ENCODE peak calls at places on chromosomes 1 and 21, in eight cellular contexts. I, O, S, C, A, L, U and Z are unnamed samples.

GRCh38 chr1:3858231-3858981 is 1.1 kb downstream of the DFFB start:
- DNase-seq in O (no peak), U (peak), I (peak), L (peak), A (peak), S (peak), C (no peak), Z (peak)

GRCh38 chr1:240831922-240832321 is 220.0 kb upstream of the GREM2 start:
- DNase-seq in L (peak), I (no peak), O (no peak), C (no peak), S (no peak), A (peak), U (no peak), Z (no peak)

GRCh38 chr21:35149698-35150097 is 100.6 kb upstream of the RUNX1 start:
- DNase-seq in L (peak), I (no peak), U (no peak), S (no peak), C (no peak), O (no peak), A (peak), Z (no peak)

GRCh38 chr1:26861286-26861701 is 1.7 kb upstream of the SFN start:
- DNase-seq in I (no peak), U (no peak), O (peak), S (peak), L (peak), C (no peak), A (peak), Z (no peak)

GRCh38 chr1:29673669-29674624 is 437.6 kb downstream of the PTPRU start:
- DNase-seq in A (peak), O (no peak), U (no peak), C (no peak), L (no peak), S (no peak), I (no peak), Z (no peak)

GRCh38 chr21:22536511-22536910 is 1538.3 kb downstream of the NCAM2 start:
- DNase-seq in U (peak), I (no peak), A (peak), S (no peak), L (peak), C (no peak), O (no peak), Z (no peak)

GRCh38 chr1:67838180-67838912 is 5.1 kb upstream of the GNG12 start:
- DNase-seq in O (no peak), A (no peak), U (no peak), C (no peak), L (peak), I (peak), S (no peak), Z (no peak)

GRCh38 chr1:8985915-8986813 is 40.1 kb downstream of the SLC2A7 start:
- DNase-seq in L (peak), C (no peak), U (peak), A (peak), I (no peak), O (peak), S (no peak), Z (no peak)

GRCh38 chr1:231973840-231974239 is 347.2 kb downstream of the DISC1 start:
- DNase-seq in S (no peak), C (no peak), I (no peak), O (no peak), A (no peak), U (no peak), L (no peak), Z (no peak)

GRCh38 chr1:9331558-9332346 is 39.1 kb downstream of the SPSB1 start:
- DNase-seq in L (peak), I (no peak), U (no peak), C (no peak), A (no peak), S (no peak), O (peak), Z (no peak)

GRCh38 chr21:33642896-33643657 is 776 bp downstream of the ITSN1 start:
- DNase-seq in O (no peak), I (peak), C (peak), L (peak), S (peak), A (peak), U (peak), Z (peak)

GRCh38 chr1:46333300-46334029 is 7.1 kb upstream of the NSUN4 start:
- DNase-seq in L (peak), A (peak), O (peak), I (peak), C (peak), U (peak), S (peak), Z (peak)

GRCh38 chr1:17569200-17570139 is 30.0 kb downstream of the ARHGEF10L start:
- DNase-seq in I (peak), A (peak), O (peak), L (peak), U (no peak), C (no peak), S (no peak), Z (no peak)

GRCh38 chr1:17117451-17118265 is 1.6 kb downstream of the PADI2 start:
- DNase-seq in S (no peak), O (no peak), C (no peak), U (no peak), A (no peak), I (no peak), L (no peak), Z (no peak)

GRCh38 chr1:10940451-10940804 is 72.0 kb upstream of the TARDBP start:
- DNase-seq in S (no peak), O (no peak), A (no peak), C (no peak), L (no peak), U (no peak), I (no peak), Z (no peak)

GRCh38 chr1:219732814-219733491 is 120.0 kb upstream of the ZC3H11B start:
- DNase-seq in I (no peak), U (no peak), C (no peak), S (no peak), L (no peak), O (no peak), A (peak), Z (no peak)

GRCh38 chr1:156749429-156750118 is 1.9 kb downstream of the HDGF start:
- DNase-seq in A (peak), U (peak), I (no peak), S (no peak), L (peak), C (no peak), O (no peak), Z (no peak)

GRCh38 chr21:42044871-42045495 is 26.1 kb upstream of the UMODL1 start:
- DNase-seq in U (no peak), O (no peak), A (peak), I (no peak), C (no peak), L (no peak), S (no peak), Z (no peak)

GRCh38 chr21:41482321-41482720 is 25.6 kb downstream of the TMPRSS2 start:
- DNase-seq in O (no peak), S (no peak), L (peak), U (no peak), C (no peak), I (no peak), A (peak), Z (no peak)

GRCh38 chr1:184002071-184002470 is 35.5 kb downstream of the COLGALT2 start:
- DNase-seq in S (no peak), L (peak), I (no peak), C (no peak), A (peak), O (peak), U (peak), Z (no peak)

GRCh38 chr1:22416555-22417454 is 34.8 kb upstream of the ZBTB40 start:
- DNase-seq in S (peak), C (peak), O (peak), I (peak), A (peak), U (peak), L (peak), Z (peak)

GRCh38 chr21:34889287-34889536 is 159.9 kb downstream of the RUNX1 start:
- DNase-seq in S (peak), I (no peak), A (peak), C (peak), U (peak), L (peak), O (no peak), Z (no peak)

GRCh38 chr1:44602675-44603610 is 71.3 kb downstream of the TMEM53 start:
- DNase-seq in C (no peak), L (no peak), S (no peak), U (no peak), I (peak), A (no peak), O (no peak), Z (no peak)

GRCh38 chr1:7940745-7941436 is at the start of gene TNFRSF9:
- DNase-seq in A (peak), S (no peak), I (no peak), C (no peak), U (peak), L (peak), O (no peak), Z (no peak)

GRCh38 chr1:70496181-70496580 is 85.1 kb downstream of the CTH start:
- DNase-seq in A (no peak), U (no peak), O (no peak), L (no peak), S (no peak), I (no peak), C (no peak), Z (no peak)

GRCh38 chr1:237814319-237814924 is 76.3 kb downstream of the ZP4 start:
- DNase-seq in O (no peak), S (peak), U (peak), C (no peak), L (peak), I (peak), A (peak), Z (peak)

GRCh38 chr1:22936681-22937080 is 36.0 kb downstream of the LACTBL1 start:
- DNase-seq in O (no peak), A (no peak), U (no peak), C (no peak), S (no peak), L (no peak), I (no peak), Z (no peak)

GRCh38 chr1:47906009-47906432 is 91.2 kb downstream of the TRABD2B start:
- DNase-seq in A (peak), L (peak), I (no peak), S (no peak), U (peak), C (no peak), O (peak), Z (no peak)

GRCh38 chr1:6495041-6495441 is 3.6 kb upstream of the PLEKHG5 start:
- DNase-seq in I (peak), O (no peak), C (no peak), U (no peak), L (no peak), A (no peak), S (no peak), Z (no peak)

GRCh38 chr1:228058981-228059535 is 23.4 kb upstream of the ARF1 start:
- DNase-seq in C (no peak), O (no peak), L (no peak), S (peak), I (no peak), U (peak), A (no peak), Z (no peak)

GRCh38 chr1:183764981-183765380 is 39.9 kb upstream of the RGL1 start:
- DNase-seq in L (peak), C (no peak), I (no peak), A (no peak), U (no peak), O (no peak), S (no peak), Z (no peak)

GRCh38 chr1:58412071-58412580 is 134.4 kb downstream of the OMA1 start:
- DNase-seq in U (no peak), I (no peak), O (no peak), L (peak), A (peak), C (no peak), S (no peak), Z (no peak)

GRCh38 chr1:71093938-71094337 is 13.1 kb upstream of the ZRANB2 start:
- DNase-seq in C (no peak), A (peak), O (no peak), S (no peak), I (peak), U (no peak), L (peak), Z (no peak)

GRCh38 chr1:226602186-226603029 is 53.8 kb downstream of the STUM start:
- DNase-seq in O (no peak), S (no peak), I (no peak), A (no peak), U (peak), L (peak), C (no peak), Z (no peak)

GRCh38 chr1:147600119-147601111 is 59.1 kb downstream of the BCL9 start:
- DNase-seq in O (no peak), A (peak), S (peak), C (no peak), U (peak), L (peak), I (no peak), Z (peak)

GRCh38 chr1:153945131-153945794 is 1.3 kb downstream of the DENND4B start:
- DNase-seq in S (peak), O (no peak), U (peak), L (peak), C (peak), A (no peak), I (peak), Z (peak)

GRCh38 chr1:1272341-1273151 is 1.1 kb downstream of the UBE2J2 start:
- DNase-seq in A (peak), U (no peak), S (no peak), O (no peak), C (peak), L (peak), I (no peak), Z (peak)
- H3K27ac ChIP-seq in A (peak), U (peak), S (no peak), O (peak), C (no peak), L (peak), I (peak), Z (peak)

GRCh38 chr1:32825181-32825580 is 7.7 kb downstream of the S100PBP start:
- DNase-seq in A (no peak), I (no peak), C (no peak), U (no peak), S (no peak), O (no peak), L (no peak), Z (no peak)
- TF ChIP-seq EZH2phosphoT487 in A (no peak), I (no peak), C (no peak), U (no peak), S (no peak), O (no peak), L (no peak), Z (no peak)

GRCh38 chr1:15156807-15157380 is 3.3 kb downstream of the TMEM51 start:
- DNase-seq in I (no peak), C (no peak), A (no peak), U (no peak), L (no peak), O (no peak), S (peak), Z (no peak)

GRCh38 chr1:15157524-15158399 is 4.2 kb downstream of the TMEM51 start:
- DNase-seq in I (no peak), O (no peak), S (peak), C (no peak), L (no peak), A (no peak), U (no peak), Z (no peak)

GRCh38 chr1:15155760-15156743 is 2.5 kb downstream of the TMEM51 start:
- DNase-seq in A (no peak), C (peak), I (peak), O (no peak), L (no peak), U (no peak), S (no peak), Z (peak)

GRCh38 chr1:15159166-15159555 is 5.6 kb downstream of the TMEM51 start:
- DNase-seq in L (no peak), C (no peak), U (no peak), A (no peak), O (no peak), S (no peak), I (no peak), Z (no peak)

GRCh38 chr1:15158506-15159165 is 5.1 kb downstream of the TMEM51 start:
- DNase-seq in C (no peak), U (peak), I (no peak), A (peak), O (no peak), S (no peak), L (peak), Z (no peak)
- H3K27ac ChIP-seq in C (no peak), U (peak), I (peak), A (peak), O (no peak), S (no peak), L (no peak), Z (no peak)

DNA sequence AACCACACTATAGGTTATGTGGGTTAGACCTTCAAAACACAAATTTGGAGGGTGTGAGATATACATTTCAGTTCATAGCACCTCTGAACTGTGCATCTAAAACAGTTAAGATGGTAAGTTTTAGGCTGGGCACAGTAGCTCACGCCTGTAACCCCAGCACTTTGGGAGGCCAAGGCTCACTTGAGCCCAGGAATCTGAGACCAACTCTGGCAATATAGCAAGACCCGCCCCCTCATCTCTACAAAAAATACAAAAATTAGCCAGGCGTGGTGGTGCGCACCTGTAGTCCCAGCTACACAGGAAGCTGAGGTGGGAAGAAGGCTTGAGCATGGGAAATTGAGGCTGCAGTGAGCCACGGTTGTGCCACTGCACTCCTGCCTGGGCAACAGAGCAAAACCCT is 47.9 kb downstream of the NAV1 start:
- DNase-seq in I (no peak), S (no peak), C (no peak), L (no peak), A (no peak), O (no peak), U (no peak), Z (no peak)
- TF ChIP-seq EZH2phosphoT487 in I (no peak), S (no peak), C (no peak), L (no peak), A (no peak), O (no peak), U (no peak), Z (no peak)